ENCODE peak calls at places on chromosomes 12 and 14, in four cellular contexts. One of them, this sample, is unnamed.
A peak's percentile ranks its signal among the peaks of the same experiment; 100 is the strongest.

GRCh38 chr14:95889236-95889979 is 12.8 kb downstream of the TUNAR start:
- DNase-seq in NCI-H1417: no peak
- DNase-seq in psoas muscle: no peak
- DNase-seq in T-helper 1 cell: no peak
- DNase-seq in this sample: no peak

GRCh38 chr14:50647282-50647681 is 20.8 kb downstream of the SAV1 start:
- DNase-seq in NCI-H1417: no peak
- DNase-seq in T-helper 1 cell: no peak
- DNase-seq in psoas muscle: no peak
- DNase-seq in this sample: no peak

GRCh38 chr12:80513211-80513610 is 69.2 kb downstream of the PTPRQ start:
- DNase-seq in psoas muscle: peak; percentile 49
- DNase-seq in T-helper 1 cell: no peak
- DNase-seq in NCI-H1417: no peak
- DNase-seq in this sample: no peak

GRCh38 chr14:99155173-99155777 is 116.7 kb downstream of the BCL11B start:
- DNase-seq in NCI-H1417: no peak
- DNase-seq in T-helper 1 cell: no peak
- DNase-seq in psoas muscle: no peak
- DNase-seq in this sample: no peak

GRCh38 chr14:91892918-91893527 is 25.7 kb upstream of the TC2N start:
- DNase-seq in NCI-H1417: peak; percentile 27
- DNase-seq in T-helper 1 cell: no peak
- DNase-seq in psoas muscle: no peak
- DNase-seq in this sample: no peak

GRCh38 chr14:99754141-99755067 is 38.8 kb upstream of the EML1 start:
- DNase-seq in NCI-H1417: no peak
- DNase-seq in T-helper 1 cell: no peak
- DNase-seq in psoas muscle: no peak
- DNase-seq in this sample: peak; percentile 10

GRCh38 chr12:101925352-101925751 is 48.0 kb downstream of the DRAM1 start:
- DNase-seq in T-helper 1 cell: no peak
- DNase-seq in psoas muscle: peak; percentile 73
- DNase-seq in NCI-H1417: no peak
- DNase-seq in this sample: no peak

GRCh38 chr14:51860164-51860835 is at the start of gene GNG2:
- DNase-seq in NCI-H1417: peak; percentile 88
- DNase-seq in psoas muscle: peak; percentile 86
- DNase-seq in T-helper 1 cell: peak; percentile 70
- DNase-seq in this sample: peak; percentile 85

GRCh38 chr12:69007166-69007857 is 74.3 kb upstream of the CPM start:
- DNase-seq in T-helper 1 cell: no peak
- DNase-seq in NCI-H1417: peak; percentile 84
- DNase-seq in psoas muscle: no peak
- DNase-seq in this sample: no peak

GRCh38 chr12:90216815-90217214 is 508.2 kb upstream of the ATP2B1 start:
- DNase-seq in psoas muscle: no peak
- DNase-seq in T-helper 1 cell: no peak
- DNase-seq in NCI-H1417: no peak
- DNase-seq in this sample: no peak

GRCh38 chr12:51147309-51147708 is 25.6 kb downstream of the TFCP2 start:
- DNase-seq in NCI-H1417: no peak
- DNase-seq in T-helper 1 cell: no peak
- DNase-seq in psoas muscle: no peak
- DNase-seq in this sample: no peak

GRCh38 chr12:95815635-95816212 is 25.2 kb upstream of the NTN4 start:
- DNase-seq in T-helper 1 cell: no peak
- DNase-seq in NCI-H1417: peak; percentile 32
- DNase-seq in psoas muscle: no peak
- DNase-seq in this sample: no peak

GRCh38 chr14:32396874-32397273 is 67.8 kb downstream of the AKAP6 start:
- DNase-seq in NCI-H1417: no peak
- DNase-seq in T-helper 1 cell: no peak
- DNase-seq in psoas muscle: no peak
- DNase-seq in this sample: no peak

GRCh38 chr12:44525806-44526654 is 350.1 kb downstream of the NELL2 start:
- DNase-seq in NCI-H1417: no peak
- DNase-seq in psoas muscle: no peak
- DNase-seq in T-helper 1 cell: no peak
- DNase-seq in this sample: no peak

GRCh38 chr14:76784266-76784874 is 23.1 kb downstream of the VASH1 start:
- DNase-seq in psoas muscle: no peak
- DNase-seq in T-helper 1 cell: no peak
- DNase-seq in NCI-H1417: no peak
- DNase-seq in this sample: no peak

GRCh38 chr14:61177279-61178225 is 103.6 kb downstream of the TMEM30B start:
- DNase-seq in NCI-H1417: no peak
- DNase-seq in psoas muscle: no peak
- DNase-seq in T-helper 1 cell: no peak
- DNase-seq in this sample: no peak

GRCh38 chr14:65210118-65210826 is 108.0 kb upstream of the MAX start:
- DNase-seq in psoas muscle: no peak
- DNase-seq in NCI-H1417: no peak
- DNase-seq in T-helper 1 cell: no peak
- DNase-seq in this sample: no peak

GRCh38 chr12:28536088-28536487 is 345.8 kb downstream of the CCDC91 start:
- DNase-seq in NCI-H1417: no peak
- DNase-seq in T-helper 1 cell: no peak
- DNase-seq in psoas muscle: no peak
- DNase-seq in this sample: no peak

GRCh38 chr14:35369701-35370191 is 34.8 kb downstream of the NFKBIA start:
- DNase-seq in NCI-H1417: peak; percentile 91
- DNase-seq in psoas muscle: peak; percentile 62
- DNase-seq in T-helper 1 cell: no peak
- DNase-seq in this sample: no peak